ENCODE peak calls at places on chromosome 12, in eight cellular contexts. F is GM10248; T is iris pigment epithelial cell; E is HS-5; S is tibial artery; H is effector CD4-positive, alpha-beta T cell; M is cerebellum; K is prostate gland. C is an unnamed sample.

GRCh38 chr12:89417246-89417977 is 65.1 kb upstream of the DUSP6 start:
- DNase-seq in F (no peak), T (peak; percentile 57), E (no peak), S (no peak), H (no peak), M (no peak), K (peak; percentile 29), C (no peak)

GRCh38 chr12:50224026-50224692 is 57.0 kb upstream of the CERS5 start:
- DNase-seq in F (peak; percentile 51), T (no peak), E (no peak), S (no peak), H (peak; percentile 35), M (peak; percentile 45), K (peak; percentile 21), C (no peak)

GRCh38 chr12:31215521-31216232 is 110.3 kb downstream of the SINHCAF start:
- DNase-seq in F (peak; percentile 5), T (no peak), E (no peak), S (no peak), H (no peak), M (no peak), K (no peak), C (no peak)

GRCh38 chr12:131011165-131012079 is 57.7 kb downstream of the ADGRD1 start:
- DNase-seq in F (no peak), T (no peak), E (peak; percentile 10), S (peak; percentile 79), H (no peak), M (no peak), K (no peak), C (no peak)

GRCh38 chr12:1594045-1594294 is 411 bp downstream of the FBXL14 start:
- DNase-seq in F (peak; percentile 78), T (peak; percentile 66), E (no peak), S (no peak), H (no peak), M (peak; percentile 61), K (peak; percentile 54), C (no peak)

GRCh38 chr12:4001869-4002268 is 128.7 kb upstream of the PARP11 start:
- DNase-seq in F (no peak), T (no peak), E (no peak), S (no peak), H (no peak), M (no peak), K (no peak), C (no peak)

GRCh38 chr12:107760207-107760816 is 625 bp downstream of the PRDM4 start:
- DNase-seq in F (peak; percentile 34), T (no peak), E (no peak), S (peak; percentile 69), H (no peak), M (peak; percentile 23), K (peak; percentile 23), C (no peak)

GRCh38 chr12:59559702-59560101 is 36.1 kb upstream of the SLC16A7 start:
- DNase-seq in F (no peak), T (peak; percentile 0), E (no peak), S (no peak), H (no peak), M (no peak), K (no peak), C (no peak)

GRCh38 chr12:50751921-50752721 is 11.8 kb upstream of the ATF1 start:
- DNase-seq in F (peak; percentile 60), T (peak; percentile 23), E (no peak), S (no peak), H (no peak), M (peak; percentile 83), K (no peak), C (no peak)

GRCh38 chr12:27055966-27056365 is 26.4 kb downstream of the C12orf71 start:
- DNase-seq in F (no peak), T (no peak), E (no peak), S (no peak), H (no peak), M (no peak), K (no peak), C (no peak)

GRCh38 chr12:65673732-65674131 is 150.6 kb upstream of the HMGA2 start:
- DNase-seq in F (no peak), T (peak; percentile 60), E (no peak), S (no peak), H (no peak), M (no peak), K (no peak), C (no peak)

GRCh38 chr12:129854591-129854990 is 49.2 kb downstream of the TMEM132D start:
- DNase-seq in F (no peak), T (no peak), E (no peak), S (no peak), H (no peak), M (no peak), K (no peak), C (no peak)

GRCh38 chr12:81759215-81759991 is at the start of gene PPFIA2:
- DNase-seq in F (peak; percentile 8), T (peak; percentile 20), E (no peak), S (peak; percentile 77), H (no peak), M (peak; percentile 63), K (no peak), C (no peak)

GRCh38 chr12:123092866-123093265 is 58.0 kb downstream of the PITPNM2 start:
- DNase-seq in F (no peak), T (no peak), E (no peak), S (no peak), H (no peak), M (no peak), K (no peak), C (no peak)

GRCh38 chr12:52188658-52189057 is 3.2 kb downstream of the KRT80 start:
- DNase-seq in F (no peak), T (no peak), E (no peak), S (no peak), H (no peak), M (no peak), K (no peak), C (no peak)

GRCh38 chr12:80041691-80042090 is 57.6 kb upstream of the OTOGL start:
- DNase-seq in F (no peak), T (peak; percentile 65), E (peak; percentile 53), S (no peak), H (no peak), M (no peak), K (no peak), C (no peak)

GRCh38 chr12:51531982-51532497 is 59.0 kb upstream of the SCN8A start:
- DNase-seq in F (peak; percentile 86), T (peak; percentile 62), E (peak; percentile 48), S (peak; percentile 80), H (peak; percentile 61), M (peak; percentile 77), K (peak; percentile 68), C (peak; percentile 24)

GRCh38 chr12:64323476-64324225 is 66.9 kb downstream of the C12orf56 start:
- DNase-seq in F (no peak), T (peak; percentile 57), E (no peak), S (no peak), H (no peak), M (no peak), K (no peak), C (no peak)

GRCh38 chr12:88081247-88081646 is 52.0 kb upstream of the C12orf50 start:
- DNase-seq in F (no peak), T (no peak), E (no peak), S (no peak), H (no peak), M (no peak), K (no peak), C (no peak)

GRCh38 chr12:18723752-18724151 is 14.1 kb downstream of the PLCZ1 start:
- DNase-seq in F (no peak), T (peak; percentile 92), E (peak; percentile 87), S (no peak), H (no peak), M (no peak), K (peak; percentile 19), C (no peak)

GRCh38 chr12:132620113-132620892 is 1.7 kb downstream of the P2RX2 start:
- DNase-seq in F (no peak), T (no peak), E (no peak), S (no peak), H (no peak), M (no peak), K (no peak), C (no peak)

GRCh38 chr12:113113397-113113796 is 22.2 kb downstream of the RASAL1 start:
- DNase-seq in F (no peak), T (no peak), E (no peak), S (no peak), H (no peak), M (no peak), K (no peak), C (no peak)

GRCh38 chr12:25496098-25496587 is 56.9 kb downstream of the LMNTD1 start:
- DNase-seq in F (no peak), T (peak; percentile 13), E (no peak), S (no peak), H (no peak), M (no peak), K (no peak), C (no peak)

GRCh38 chr12:546920-547845 is 87.4 kb downstream of the B4GALNT3 start:
- DNase-seq in F (peak; percentile 91), T (peak; percentile 24), E (no peak), S (no peak), H (peak; percentile 53), M (peak; percentile 75), K (no peak), C (no peak)

GRCh38 chr12:116280590-116281290 is 3.2 kb upstream of the MED13L start:
- DNase-seq in F (no peak), T (no peak), E (no peak), S (no peak), H (no peak), M (no peak), K (no peak), C (no peak)

GRCh38 chr12:68878283-68878682 is 54.7 kb downstream of the CPM start:
- DNase-seq in F (no peak), T (no peak), E (no peak), S (no peak), H (no peak), M (no peak), K (no peak), C (no peak)

GRCh38 chr12:56931474-56931978 is 2.7 kb downstream of the SDR9C7 start:
- DNase-seq in F (no peak), T (peak; percentile 83), E (no peak), S (no peak), H (no peak), M (no peak), K (no peak), C (no peak)

GRCh38 chr12:15186593-15186992 is 34.6 kb downstream of the RERG start:
- DNase-seq in F (no peak), T (no peak), E (no peak), S (no peak), H (no peak), M (no peak), K (no peak), C (no peak)

GRCh38 chr12:89573081-89573810 is 47.4 kb upstream of the POC1B start:
- DNase-seq in F (no peak), T (no peak), E (no peak), S (no peak), H (no peak), M (no peak), K (no peak), C (no peak)

GRCh38 chr12:124545508-124546418 is 21.6 kb downstream of the NCOR2 start:
- DNase-seq in F (peak; percentile 88), T (peak; percentile 91), E (no peak), S (no peak), H (no peak), M (no peak), K (no peak), C (peak; percentile 76)

GRCh38 chr12:47755655-47756562 is 2.8 kb downstream of the RAPGEF3 start:
- DNase-seq in F (peak; percentile 81), T (no peak), E (no peak), S (no peak), H (no peak), M (no peak), K (peak; percentile 76), C (peak; percentile 75)

GRCh38 chr12:52139579-52140062 is 52.2 kb downstream of the KRT80 start:
- DNase-seq in F (no peak), T (no peak), E (no peak), S (no peak), H (no peak), M (peak; percentile 48), K (no peak), C (no peak)

GRCh38 chr12:84384384-84384783 is 528.2 kb downstream of the SLC6A15 start:
- DNase-seq in F (no peak), T (no peak), E (no peak), S (no peak), H (no peak), M (no peak), K (no peak), C (no peak)

GRCh38 chr12:54390668-54391551 is 6.4 kb upstream of the ZNF385A start:
- DNase-seq in F (peak; percentile 91), T (no peak), E (no peak), S (no peak), H (peak; percentile 66), M (peak; percentile 31), K (peak; percentile 83), C (no peak)

C was measured in GM12878.